ENCODE peak calls at places on chromosome 3, in four cellular contexts. D is cardiac fibroblast; O is activated CD8-positive, alpha-beta memory T cell treated with anti-CD3 and anti-CD28 coated beads, Interleukin-2, amount 10 ng/mL, durations not matched to agents 7 days and 5 days; E is Peyer's patch. C is an unnamed sample.

GRCh38 chr3:177538064-177538742 is 340.9 kb upstream of the TBL1XR1 start:
- DNase-seq in D (peak), O (no peak), E (no peak), C (no peak)

GRCh38 chr3:156668073-156668763 is 6.2 kb upstream of the TIPARP start:
- DNase-seq in E (no peak), O (peak), D (peak), C (no peak)

GRCh38 chr3:181844227-181844626 is 132.5 kb downstream of the SOX2 start:
- DNase-seq in O (no peak), D (no peak), E (no peak), C (no peak)

GRCh38 chr3:107987036-107987557 is 103.7 kb downstream of the CD47 start:
- DNase-seq in E (no peak), D (peak), O (no peak), C (no peak)

GRCh38 chr3:59609967-59610366 is 560.1 kb upstream of the CFAP20DC start:
- DNase-seq in E (no peak), D (peak), O (no peak), C (peak)

GRCh38 chr3:57967590-57967989 is 40.6 kb upstream of the FLNB start:
- DNase-seq in D (no peak), E (no peak), O (no peak), C (no peak)

GRCh38 chr3:67083277-67083676 is 85.2 kb downstream of the KBTBD8 start:
- DNase-seq in D (peak), O (peak), E (no peak), C (no peak)

GRCh38 chr3:132554437-132554836 is 42.6 kb upstream of the ACKR4 start:
- DNase-seq in D (peak), E (no peak), O (no peak), C (peak)

GRCh38 chr3:55690746-55691540 is 203.8 kb upstream of the WNT5A start:
- DNase-seq in E (no peak), D (no peak), O (no peak), C (no peak)

GRCh38 chr3:81198766-81199165 is 562.7 kb downstream of the GBE1 start:
- DNase-seq in O (no peak), E (no peak), D (peak), C (no peak)

GRCh38 chr3:99023590-99024192 is 122.2 kb upstream of the DCBLD2 start:
- DNase-seq in E (no peak), O (no peak), D (peak), C (peak)

GRCh38 chr3:3200632-3201212 is 21.2 kb upstream of the CRBN start:
- DNase-seq in E (no peak), D (peak), O (no peak), C (peak)

GRCh38 chr3:127670229-127670559 is 2.6 kb upstream of the ABTB1 start:
- DNase-seq in D (no peak), O (no peak), E (no peak), C (no peak)